ENCODE peak calls at places on chromosomes 3 and 15, in seven cellular contexts. X is activated CD4-positive, alpha-beta T cell treated with anti-CD3 and anti-CD28 coated beads, Interleukin-2, amount 50 U/mL, for 4 hours; W is AG09309; E is activated T-helper 1 cell treated with anti-CD3 and anti-CD28 coated beads, Interleukin-12 subunit alpha, Interleukin-12 subunit beta, Interleukin-2, Interleukin-4 antibody, amounts not matched to agents 30 ng/mL and 10 ng/mL and 1 ng/mL, durations not matched to agents 14 hours and 24 hours and 36 hours; Y is left ventricle myocardium inferior; F is ELR; L is cardiac muscle cell. U is an unnamed sample.

GRCh38 chr15:50051344-50051743 is 67.7 kb downstream of the ATP8B4 start:
- DNase-seq in X (no peak), W (no peak), E (no peak), Y (no peak), F (no peak), L (no peak), U (no peak)

GRCh38 chr3:184157206-184157605 is 2.0 kb downstream of the DVL3 start:
- DNase-seq in X (no peak), W (no peak), E (no peak), Y (no peak), F (no peak), L (no peak), U (no peak)

GRCh38 chr3:49124991-49125670 is 4.5 kb upstream of the USP19 start:
- DNase-seq in X (no peak), W (no peak), E (no peak), Y (no peak), F (no peak), L (no peak), U (no peak)

GRCh38 chr3:30368978-30369377 is 237.4 kb upstream of the TGFBR2 start:
- DNase-seq in X (no peak), W (peak; percentile 59), E (no peak), Y (no peak), F (peak; percentile 44), L (no peak), U (no peak)

GRCh38 chr3:124582621-124583437 is 147.4 kb upstream of the UMPS start:
- DNase-seq in X (no peak), W (no peak), E (no peak), Y (no peak), F (no peak), L (no peak), U (no peak)

GRCh38 chr3:138774529-138775253 is 60.0 kb downstream of the PIK3CB start:
- DNase-seq in X (no peak), W (peak; percentile 99), E (no peak), Y (no peak), F (peak; percentile 99), L (peak; percentile 1), U (no peak)

GRCh38 chr15:33150516-33150915 is 44.0 kb downstream of the FMN1 start:
- DNase-seq in X (no peak), W (no peak), E (no peak), Y (no peak), F (no peak), L (no peak), U (no peak)

GRCh38 chr15:74317820-74318375 is 49.5 kb downstream of the CYP11A1 start:
- DNase-seq in X (no peak), W (peak; percentile 62), E (no peak), Y (peak; percentile 92), F (peak; percentile 82), L (no peak), U (no peak)

GRCh38 chr3:101124125-101124524 is 130.9 kb upstream of the ABI3BP start:
- DNase-seq in X (no peak), W (no peak), E (no peak), Y (no peak), F (no peak), L (no peak), U (no peak)

GRCh38 chr15:32824777-32825176 is 107.0 kb downstream of the GREM1 start:
- DNase-seq in X (no peak), W (peak; percentile 74), E (no peak), Y (no peak), F (peak; percentile 95), L (no peak), U (no peak)